ENCODE peak calls at places on chromosomes 16 and 17, in five cellular contexts. E is endothelial cell of umbilical vein, U is A549, W is HepG2, B is HCT116. K is an unnamed sample.

GRCh38 chr16:73794936-73795335 is 501.7 kb upstream of the PSMD7 start:
- DNase-seq in E (no peak), U (no peak), W (no peak), B (no peak), K (no peak)

GRCh38 chr17:29143894-29144293 is 36.3 kb downstream of the MYO18A start:
- DNase-seq in E (no peak), U (peak; percentile 74), W (peak; percentile 69), B (no peak), K (peak; percentile 84)

GRCh38 chr16:52546291-52546941 is 527 bp downstream of the TOX3 start:
- DNase-seq in E (no peak), U (no peak), W (no peak), B (no peak), K (no peak)

GRCh38 chr16:88886915-88887521 is 20.6 kb upstream of the PABPN1L start:
- DNase-seq in E (no peak), U (no peak), W (no peak), B (no peak), K (no peak)

GRCh38 chr16:61182416-61182815 is 853.8 kb downstream of the CDH8 start:
- DNase-seq in E (no peak), U (no peak), W (no peak), B (no peak), K (peak; percentile 3)

GRCh38 chr17:57739402-57740224 is 5.5 kb downstream of the CCDC182 start:
- DNase-seq in E (no peak), U (peak; percentile 54), W (peak; percentile 53), B (peak; percentile 61), K (peak; percentile 43)

GRCh38 chr16:88792078-88792550 is 7.1 kb upstream of the PIEZO1 start:
- DNase-seq in E (no peak), U (no peak), W (no peak), B (no peak), K (peak; percentile 96)

GRCh38 chr16:4260360-4260759 is 12.5 kb downstream of the TFAP4 start:
- DNase-seq in E (no peak), U (no peak), W (no peak), B (no peak), K (no peak)

GRCh38 chr17:5631958-5632357 is 47.6 kb upstream of the NLRP1 start:
- DNase-seq in E (no peak), U (no peak), W (no peak), B (no peak), K (no peak)

GRCh38 chr16:79970551-79971236 is 370.2 kb upstream of the MAF start:
- DNase-seq in E (no peak), U (no peak), W (no peak), B (no peak), K (peak; percentile 32)

GRCh38 chr16:74749291-74750055 is 25.1 kb downstream of the FA2H start:
- DNase-seq in E (no peak), U (no peak), W (no peak), B (no peak), K (no peak)

GRCh38 chr16:381788-382717 is at the start of gene PGAP6:
- DNase-seq in E (peak; percentile 26), U (no peak), W (no peak), B (no peak), K (peak; percentile 58)

GRCh38 chr17:43547659-43548256 is 1.6 kb upstream of the ETV4 start:
- DNase-seq in E (no peak), U (no peak), W (no peak), B (no peak), K (no peak)

GRCh38 chr16:711548-712320 is 3.2 kb upstream of the METRN start:
- DNase-seq in E (peak; percentile 55), U (no peak), W (no peak), B (no peak), K (peak; percentile 69)

GRCh38 chr17:57350266-57350665 is 93.9 kb downstream of the MSI2 start:
- DNase-seq in E (no peak), U (no peak), W (no peak), B (no peak), K (no peak)

GRCh38 chr16:87043273-87044030 is 273.7 kb downstream of the C16orf95 start:
- DNase-seq in E (peak; percentile 47), U (no peak), W (no peak), B (no peak), K (no peak)

GRCh38 chr17:21513012-21513570 is 136.9 kb downstream of the KCNJ12 start:
- DNase-seq in E (peak; percentile 64), U (peak; percentile 97), W (peak; percentile 64), B (peak; percentile 57), K (peak; percentile 81)

GRCh38 chr16:50046853-50047252 is 18.9 kb upstream of the HEATR3 start:
- DNase-seq in E (no peak), U (no peak), W (no peak), B (no peak), K (no peak)

GRCh38 chr17:1916963-1917715 is 87.3 kb downstream of the RPA1 start:
- DNase-seq in E (no peak), U (no peak), W (peak; percentile 18), B (no peak), K (no peak)

GRCh38 chr17:7293821-7294613 is 422 bp downstream of the YBX2 start:
- DNase-seq in E (no peak), U (no peak), W (peak; percentile 49), B (no peak), K (peak; percentile 42)

GRCh38 chr16:70746708-70747424 is 54.1 kb downstream of the VAC14 start:
- DNase-seq in E (peak; percentile 73), U (peak; percentile 91), W (peak; percentile 99), B (peak; percentile 75), K (peak; percentile 100)

GRCh38 chr17:3894188-3894587 is 1.3 kb upstream of the CAMKK1 start:
- DNase-seq in E (no peak), U (no peak), W (no peak), B (no peak), K (no peak)

GRCh38 chr16:87608400-87608985 is 6.2 kb downstream of the JPH3 start:
- DNase-seq in E (peak; percentile 51), U (no peak), W (peak; percentile 48), B (no peak), K (peak; percentile 68)

GRCh38 chr16:85639529-85640253 is 26.6 kb downstream of the GSE1 start:
- DNase-seq in E (no peak), U (no peak), W (no peak), B (no peak), K (no peak)

GRCh38 chr17:4739122-4740024 is at the start of the genes CXCL16 and ZMYND15:
- DNase-seq in E (peak; percentile 49), U (peak; percentile 85), W (no peak), B (no peak), K (peak; percentile 35)

GRCh38 chr16:19419691-19420060 is 2.0 kb downstream of the TMC5 start:
- DNase-seq in E (no peak), U (peak; percentile 91), W (no peak), B (peak; percentile 94), K (no peak)

GRCh38 chr16:3979070-3979469 is 98.6 kb upstream of the CREBBP start:
- DNase-seq in E (no peak), U (no peak), W (no peak), B (no peak), K (no peak)

GRCh38 chr16:88331989-88332920 is 50.5 kb upstream of the ZNF469 start:
- DNase-seq in E (peak; percentile 89), U (peak; percentile 95), W (no peak), B (peak; percentile 88), K (no peak)

GRCh38 chr16:50245417-50246298 is 20.7 kb upstream of the ADCY7 start:
- DNase-seq in E (peak; percentile 16), U (peak; percentile 81), W (peak; percentile 16), B (peak; percentile 39), K (peak; percentile 75)

GRCh38 chr17:50944054-50944901 is 78.1 kb upstream of the TOB1 start:
- DNase-seq in E (peak; percentile 24), U (peak; percentile 94), W (peak; percentile 97), B (no peak), K (peak; percentile 93)
- TF ChIP-seq POLR2A in E (no peak), U (peak; percentile 98), W (peak; percentile 98), B (peak; percentile 32), K (no peak)

GRCh38 chr17:35051183-35051578 is 12.3 kb downstream of the RFFL start:
- DNase-seq in E (peak; percentile 71), U (no peak), W (peak; percentile 81), B (no peak), K (peak; percentile 90)
- TF ChIP-seq MAX in E (no peak), U (no peak), W (peak; percentile 43), B (no peak), K (peak; percentile 88)

GRCh38 chr17:49312722-49313121 is 49.3 kb downstream of the ZNF652 start:
- DNase-seq in E (peak; percentile 23), U (no peak), W (no peak), B (no peak), K (no peak)

GRCh38 chr17:49316889-49317288 is 45.2 kb downstream of the ZNF652 start:
- DNase-seq in E (no peak), U (no peak), W (no peak), B (no peak), K (peak; percentile 32)

GRCh38 chr17:49318438-49318965 is 43.5 kb downstream of the ZNF652 start:
- DNase-seq in E (no peak), U (no peak), W (no peak), B (no peak), K (no peak)

GRCh38 chr17:49315974-49316570 is 46.0 kb downstream of the ZNF652 start:
- DNase-seq in E (no peak), U (no peak), W (no peak), B (no peak), K (peak; percentile 35)

DNA sequence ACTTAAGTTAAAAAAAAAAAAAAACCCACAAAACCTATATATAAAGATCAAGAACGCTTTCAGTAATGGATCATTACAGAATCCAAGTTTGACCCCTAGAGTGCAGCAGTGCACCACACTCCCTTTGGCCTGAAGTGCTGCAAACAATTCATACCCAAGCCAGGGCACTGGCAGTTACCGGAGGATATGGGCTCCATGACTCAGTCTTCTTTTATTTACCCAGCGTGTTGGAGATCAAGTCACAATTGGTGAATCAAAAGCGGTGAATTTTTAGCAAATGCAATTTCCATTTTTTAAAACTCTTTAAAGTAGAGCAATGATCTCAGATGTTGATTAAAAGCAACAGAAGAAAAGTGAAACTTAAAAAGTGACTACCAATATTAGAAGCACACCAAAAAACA is 46.5 kb downstream of the ZNF652 start:
- DNase-seq in E (peak; percentile 94), U (peak; percentile 97), W (peak; percentile 78), B (peak; percentile 79), K (peak; percentile 84)
- TF ChIP-seq POLR2A in E (no peak), U (no peak), W (no peak), B (no peak), K (no peak)

GRCh38 chr17:79533116-79533515 is 77.7 kb downstream of the RBFOX3 start:
- DNase-seq in E (no peak), U (no peak), W (no peak), B (no peak), K (no peak)

GRCh38 chr17:79531191-79531590 is 79.7 kb downstream of the RBFOX3 start:
- DNase-seq in E (no peak), U (no peak), W (no peak), B (no peak), K (no peak)

GRCh38 chr17:79530361-79531105 is 80.3 kb downstream of the RBFOX3 start:
- DNase-seq in E (no peak), U (no peak), W (no peak), B (no peak), K (no peak)

GRCh38 chr17:79532107-79532790 is 78.6 kb downstream of the RBFOX3 start:
- DNase-seq in E (no peak), U (no peak), W (no peak), B (no peak), K (no peak)

DNA sequence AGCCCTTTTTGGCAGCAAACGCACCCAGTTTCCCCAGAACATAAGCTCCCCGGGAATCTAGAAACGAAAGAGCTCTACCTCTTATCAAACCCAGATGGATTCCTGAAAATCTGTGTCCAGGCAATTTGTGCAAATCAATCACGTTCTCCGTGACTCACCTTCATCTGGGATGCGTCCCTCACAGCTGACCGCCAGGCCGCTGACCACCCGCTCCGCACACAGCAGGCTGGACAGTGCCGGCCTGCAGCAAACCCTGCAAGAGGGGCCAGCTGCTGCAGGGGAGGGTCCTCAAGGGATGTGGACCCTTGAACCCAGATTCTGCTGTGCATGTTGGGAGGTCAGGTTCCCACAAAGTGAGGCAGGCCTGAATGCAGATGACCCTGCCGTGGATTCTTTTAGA is 79.2 kb downstream of the RBFOX3 start:
- DNase-seq in E (no peak), U (no peak), W (no peak), B (no peak), K (no peak)
- TF ChIP-seq MAX in E (no peak), U (no peak), W (no peak), B (no peak), K (no peak)

K was measured in NB4.